ENCODE peak calls at places on chromosome 11, in five cellular contexts. M, I, L, O and S are unnamed samples. For H3K4me1, the result is how much of the 10 kb centered on the place peaks cover.

GRCh38 chr11:68044145-68044813 is 5.5 kb downstream of the TCIRG1 start:
- DNase-seq in M (no peak), I (no peak), L (peak), O (no peak), S (no peak)

GRCh38 chr11:64864135-64864472 is 14.3 kb downstream of the EHD1 start:
- DNase-seq in M (no peak), I (peak), L (no peak), O (no peak), S (no peak)

GRCh38 chr11:131457163-131457562 is 86.7 kb downstream of the NTM start:
- DNase-seq in M (no peak), I (no peak), L (no peak), O (no peak), S (no peak)

GRCh38 chr11:34696876-34697275 is 76.0 kb downstream of the EHF start:
- DNase-seq in M (no peak), I (no peak), L (no peak), O (no peak), S (no peak)

GRCh38 chr11:69002101-69002742 is 10.8 kb downstream of the MRGPRF start:
- DNase-seq in M (no peak), I (no peak), L (no peak), O (no peak), S (no peak)

GRCh38 chr11:64202992-64203391 is 3.5 kb upstream of the FERMT3 start:
- DNase-seq in M (no peak), I (no peak), L (no peak), O (no peak), S (no peak)

GRCh38 chr11:78790784-78791183 is 216.1 kb upstream of the NARS2 start:
- DNase-seq in M (no peak), I (no peak), L (no peak), O (no peak), S (no peak)

GRCh38 chr11:134277176-134278001 is 1.2 kb downstream of the GLB1L3 start:
- DNase-seq in M (no peak), I (peak), L (no peak), O (no peak), S (no peak)

DNA sequence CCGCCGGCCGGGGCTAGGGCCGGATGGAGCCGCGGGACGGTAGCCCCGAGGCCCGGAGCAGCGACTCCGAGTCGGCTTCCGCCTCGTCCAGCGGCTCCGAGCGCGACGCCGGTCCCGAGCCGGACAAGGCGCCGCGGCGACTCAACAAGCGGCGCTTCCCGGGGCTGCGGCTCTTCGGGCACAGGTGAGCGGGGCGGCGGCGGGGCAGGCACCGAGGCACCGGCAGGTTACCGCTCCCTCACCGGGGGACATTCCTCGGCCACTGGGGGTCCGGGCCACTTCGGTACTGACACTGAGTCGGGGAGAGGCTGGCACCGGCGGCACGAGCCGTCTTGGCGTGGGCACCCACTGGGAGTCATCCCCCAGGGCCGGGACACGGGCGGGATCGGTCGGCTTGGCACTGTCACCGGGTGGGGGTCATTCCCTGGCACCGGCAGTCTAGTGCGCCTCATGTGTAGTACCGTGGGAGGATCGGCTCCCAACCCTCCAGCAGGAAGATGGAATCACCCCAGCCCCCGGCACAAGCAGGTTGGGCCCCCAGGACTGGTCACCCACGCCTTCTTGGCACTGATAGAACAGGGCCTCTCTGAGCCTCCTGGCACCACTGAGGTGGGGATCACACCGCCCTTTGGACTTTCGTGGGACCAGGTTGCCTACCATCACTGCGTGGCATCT is 511 bp downstream of the DGKZ start:
- DNase-seq in M (no peak), I (no peak), L (no peak), O (no peak), S (no peak)
- H3K4me1 ChIP-seq in M (under half), I (under half), L (under half), O (under half), S (half or more)

GRCh38 chr11:17207317-17208256 is at the start of gene PIK3C2A:
- DNase-seq in M (no peak), I (peak), L (peak), O (peak), S (peak)
- H3K4me1 ChIP-seq in M (under half), I (under half), L (under half), O (under half), S (under half)

GRCh38 chr11:36361901-36362391 is 65.9 kb downstream of the PRR5L start:
- DNase-seq in M (no peak), I (peak), L (no peak), O (peak), S (no peak)
- H3K4me1 ChIP-seq in M (under half), I (under half), L (under half), O (under half), S (under half)

DNA sequence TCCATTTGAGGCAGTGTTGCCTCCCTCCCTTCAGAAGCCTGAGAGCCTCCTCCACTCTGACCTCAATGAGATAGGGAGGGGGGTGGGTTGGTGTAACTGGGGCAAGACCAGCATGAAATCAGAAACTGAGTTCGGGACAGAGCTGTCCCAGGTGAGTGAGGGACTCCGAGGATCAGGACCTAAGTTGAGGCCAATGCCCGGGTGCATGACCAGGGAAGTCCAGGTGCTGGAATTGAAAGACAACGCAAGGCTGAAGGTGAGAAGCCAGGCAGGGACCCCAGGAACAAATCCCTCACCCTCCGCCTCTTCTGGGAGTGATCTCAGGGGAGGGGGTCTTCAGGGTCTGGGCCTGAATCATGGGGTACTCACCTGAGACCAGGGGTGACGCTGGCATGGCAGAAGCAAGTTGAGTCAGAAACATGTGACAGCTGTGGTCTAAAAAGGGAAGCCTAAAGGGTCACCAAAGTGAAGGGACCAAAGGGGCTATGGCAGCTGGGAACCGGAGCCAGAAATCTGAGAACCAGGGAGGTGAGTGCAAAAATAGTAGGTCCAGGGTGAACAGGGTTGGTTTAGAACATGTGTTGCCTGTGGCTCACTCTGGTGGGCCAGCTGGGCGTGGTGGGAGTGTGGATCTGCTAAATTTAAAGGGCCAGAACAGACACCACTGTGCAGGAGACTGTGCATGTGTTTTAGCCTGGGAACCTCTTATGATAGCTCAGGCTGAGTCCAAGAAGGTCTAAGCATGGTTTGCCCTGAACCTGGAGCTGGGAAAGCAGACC is 41.1 kb upstream of the ZBED5 start:
- DNase-seq in M (no peak), I (no peak), L (no peak), O (no peak), S (no peak)
- H3K4me1 ChIP-seq in M (under half), I (under half), L (under half), O (under half), S (under half)